ENCODE peak calls at places on chromosomes 11 and 22, in ten cellular contexts. One of them, this sample, is unnamed.

GRCh38 chr11:88338223-88338661 is 706 bp upstream of the CTSC start:
- DNase-seq in natural killer cell: peak
- DNase-seq in stimulated activated CD8-positive, alpha-beta memory T cell treated with anti-CD3 and anti-CD28 coated beads, Interleukin-4, amount 100 ng/mL, for 1 hour: peak
- DNase-seq in pancreas: peak
- DNase-seq in T-helper 22 cell: peak
- DNase-seq in amniotic epithelial cell: peak
- DNase-seq in HT1080: no peak
- DNase-seq in Panc1: peak
- DNase-seq in CD8-positive, alpha-beta memory T cell: peak
- DNase-seq in heart right ventricle: peak
- DNase-seq in this sample: peak

GRCh38 chr22:39527481-39527961 is 5.0 kb downstream of the RPS19BP1 start:
- DNase-seq in pancreas: peak
- DNase-seq in heart right ventricle: no peak
- DNase-seq in T-helper 22 cell: no peak
- DNase-seq in CD8-positive, alpha-beta memory T cell: no peak
- DNase-seq in stimulated activated CD8-positive, alpha-beta memory T cell treated with anti-CD3 and anti-CD28 coated beads, Interleukin-4, amount 100 ng/mL, for 1 hour: no peak
- DNase-seq in Panc1: no peak
- DNase-seq in amniotic epithelial cell: no peak
- DNase-seq in natural killer cell: no peak
- DNase-seq in HT1080: no peak
- DNase-seq in this sample: no peak

GRCh38 chr11:104738918-104739317 is 159.3 kb downstream of the CASP12 start:
- DNase-seq in natural killer cell: no peak
- DNase-seq in HT1080: no peak
- DNase-seq in Panc1: no peak
- DNase-seq in CD8-positive, alpha-beta memory T cell: no peak
- DNase-seq in T-helper 22 cell: no peak
- DNase-seq in stimulated activated CD8-positive, alpha-beta memory T cell treated with anti-CD3 and anti-CD28 coated beads, Interleukin-4, amount 100 ng/mL, for 1 hour: no peak
- DNase-seq in amniotic epithelial cell: no peak
- DNase-seq in heart right ventricle: no peak
- DNase-seq in pancreas: no peak
- DNase-seq in this sample: no peak

GRCh38 chr11:118938491-118939411 is 13.0 kb upstream of the BCL9L start:
- DNase-seq in heart right ventricle: no peak
- DNase-seq in natural killer cell: no peak
- DNase-seq in stimulated activated CD8-positive, alpha-beta memory T cell treated with anti-CD3 and anti-CD28 coated beads, Interleukin-4, amount 100 ng/mL, for 1 hour: no peak
- DNase-seq in Panc1: no peak
- DNase-seq in T-helper 22 cell: no peak
- DNase-seq in HT1080: peak
- DNase-seq in CD8-positive, alpha-beta memory T cell: no peak
- DNase-seq in amniotic epithelial cell: peak
- DNase-seq in pancreas: no peak
- DNase-seq in this sample: peak

GRCh38 chr11:1870721-1871466 is 18.0 kb downstream of the LSP1 start:
- DNase-seq in amniotic epithelial cell: no peak
- DNase-seq in pancreas: peak
- DNase-seq in T-helper 22 cell: peak
- DNase-seq in HT1080: no peak
- DNase-seq in Panc1: no peak
- DNase-seq in stimulated activated CD8-positive, alpha-beta memory T cell treated with anti-CD3 and anti-CD28 coated beads, Interleukin-4, amount 100 ng/mL, for 1 hour: no peak
- DNase-seq in heart right ventricle: peak
- DNase-seq in CD8-positive, alpha-beta memory T cell: peak
- DNase-seq in natural killer cell: no peak
- DNase-seq in this sample: no peak

GRCh38 chr22:37206118-37206840 is 6.0 kb downstream of the SSTR3 start:
- DNase-seq in HT1080: no peak
- DNase-seq in natural killer cell: no peak
- DNase-seq in amniotic epithelial cell: no peak
- DNase-seq in heart right ventricle: no peak
- DNase-seq in stimulated activated CD8-positive, alpha-beta memory T cell treated with anti-CD3 and anti-CD28 coated beads, Interleukin-4, amount 100 ng/mL, for 1 hour: no peak
- DNase-seq in Panc1: no peak
- DNase-seq in pancreas: no peak
- DNase-seq in T-helper 22 cell: no peak
- DNase-seq in CD8-positive, alpha-beta memory T cell: no peak
- DNase-seq in this sample: no peak

GRCh38 chr11:10932976-10933375 is 75.1 kb upstream of the ZBED5 start:
- DNase-seq in T-helper 22 cell: no peak
- DNase-seq in CD8-positive, alpha-beta memory T cell: no peak
- DNase-seq in pancreas: no peak
- DNase-seq in HT1080: no peak
- DNase-seq in natural killer cell: no peak
- DNase-seq in heart right ventricle: no peak
- DNase-seq in Panc1: no peak
- DNase-seq in stimulated activated CD8-positive, alpha-beta memory T cell treated with anti-CD3 and anti-CD28 coated beads, Interleukin-4, amount 100 ng/mL, for 1 hour: no peak
- DNase-seq in amniotic epithelial cell: no peak
- DNase-seq in this sample: no peak

GRCh38 chr11:57792060-57792541 is 30.5 kb downstream of the CTNND1 start:
- DNase-seq in Panc1: no peak
- DNase-seq in pancreas: no peak
- DNase-seq in natural killer cell: peak
- DNase-seq in HT1080: peak
- DNase-seq in T-helper 22 cell: peak
- DNase-seq in stimulated activated CD8-positive, alpha-beta memory T cell treated with anti-CD3 and anti-CD28 coated beads, Interleukin-4, amount 100 ng/mL, for 1 hour: peak
- DNase-seq in CD8-positive, alpha-beta memory T cell: peak
- DNase-seq in amniotic epithelial cell: peak
- DNase-seq in heart right ventricle: peak
- DNase-seq in this sample: no peak

GRCh38 chr22:42560781-42561180 is 7.0 kb downstream of the SERHL2 start:
- DNase-seq in CD8-positive, alpha-beta memory T cell: no peak
- DNase-seq in HT1080: no peak
- DNase-seq in heart right ventricle: no peak
- DNase-seq in T-helper 22 cell: no peak
- DNase-seq in pancreas: no peak
- DNase-seq in Panc1: no peak
- DNase-seq in natural killer cell: no peak
- DNase-seq in stimulated activated CD8-positive, alpha-beta memory T cell treated with anti-CD3 and anti-CD28 coated beads, Interleukin-4, amount 100 ng/mL, for 1 hour: no peak
- DNase-seq in amniotic epithelial cell: no peak
- DNase-seq in this sample: no peak

GRCh38 chr11:101100601-101101000 is 29.0 kb downstream of the PGR start:
- DNase-seq in natural killer cell: no peak
- DNase-seq in CD8-positive, alpha-beta memory T cell: no peak
- DNase-seq in HT1080: no peak
- DNase-seq in heart right ventricle: no peak
- DNase-seq in Panc1: no peak
- DNase-seq in T-helper 22 cell: no peak
- DNase-seq in amniotic epithelial cell: no peak
- DNase-seq in stimulated activated CD8-positive, alpha-beta memory T cell treated with anti-CD3 and anti-CD28 coated beads, Interleukin-4, amount 100 ng/mL, for 1 hour: no peak
- DNase-seq in pancreas: no peak
- DNase-seq in this sample: no peak

GRCh38 chr11:124829986-124830385 is 29.8 kb upstream of the MSANTD2 start:
- DNase-seq in pancreas: no peak
- DNase-seq in T-helper 22 cell: no peak
- DNase-seq in heart right ventricle: no peak
- DNase-seq in HT1080: no peak
- DNase-seq in CD8-positive, alpha-beta memory T cell: no peak
- DNase-seq in amniotic epithelial cell: no peak
- DNase-seq in natural killer cell: no peak
- DNase-seq in Panc1: no peak
- DNase-seq in stimulated activated CD8-positive, alpha-beta memory T cell treated with anti-CD3 and anti-CD28 coated beads, Interleukin-4, amount 100 ng/mL, for 1 hour: no peak
- DNase-seq in this sample: no peak

GRCh38 chr22:48050836-48051235 is 1288.4 kb downstream of the TBC1D22A start:
- DNase-seq in natural killer cell: no peak
- DNase-seq in stimulated activated CD8-positive, alpha-beta memory T cell treated with anti-CD3 and anti-CD28 coated beads, Interleukin-4, amount 100 ng/mL, for 1 hour: no peak
- DNase-seq in HT1080: no peak
- DNase-seq in amniotic epithelial cell: no peak
- DNase-seq in CD8-positive, alpha-beta memory T cell: no peak
- DNase-seq in T-helper 22 cell: no peak
- DNase-seq in heart right ventricle: no peak
- DNase-seq in pancreas: no peak
- DNase-seq in Panc1: no peak
- DNase-seq in this sample: no peak

GRCh38 chr11:19344661-19345518 is 104.1 kb upstream of the E2F8 start:
- DNase-seq in Panc1: no peak
- DNase-seq in amniotic epithelial cell: peak
- DNase-seq in natural killer cell: no peak
- DNase-seq in T-helper 22 cell: no peak
- DNase-seq in CD8-positive, alpha-beta memory T cell: no peak
- DNase-seq in pancreas: peak
- DNase-seq in heart right ventricle: peak
- DNase-seq in HT1080: no peak
- DNase-seq in stimulated activated CD8-positive, alpha-beta memory T cell treated with anti-CD3 and anti-CD28 coated beads, Interleukin-4, amount 100 ng/mL, for 1 hour: no peak
- DNase-seq in this sample: no peak

GRCh38 chr11:8337396-8337795 is 73.7 kb upstream of the LMO1 start:
- DNase-seq in CD8-positive, alpha-beta memory T cell: no peak
- DNase-seq in heart right ventricle: no peak
- DNase-seq in stimulated activated CD8-positive, alpha-beta memory T cell treated with anti-CD3 and anti-CD28 coated beads, Interleukin-4, amount 100 ng/mL, for 1 hour: no peak
- DNase-seq in HT1080: no peak
- DNase-seq in natural killer cell: no peak
- DNase-seq in amniotic epithelial cell: no peak
- DNase-seq in T-helper 22 cell: no peak
- DNase-seq in pancreas: no peak
- DNase-seq in Panc1: no peak
- DNase-seq in this sample: no peak

GRCh38 chr11:123111465-123111864 is 49.5 kb upstream of the HSPA8 start:
- DNase-seq in heart right ventricle: no peak
- DNase-seq in T-helper 22 cell: no peak
- DNase-seq in pancreas: no peak
- DNase-seq in CD8-positive, alpha-beta memory T cell: peak
- DNase-seq in HT1080: peak
- DNase-seq in amniotic epithelial cell: peak
- DNase-seq in natural killer cell: no peak
- DNase-seq in stimulated activated CD8-positive, alpha-beta memory T cell treated with anti-CD3 and anti-CD28 coated beads, Interleukin-4, amount 100 ng/mL, for 1 hour: no peak
- DNase-seq in Panc1: peak
- DNase-seq in this sample: no peak

GRCh38 chr11:16120008-16120407 is 236.3 kb downstream of the SOX6 start:
- DNase-seq in pancreas: no peak
- DNase-seq in Panc1: no peak
- DNase-seq in stimulated activated CD8-positive, alpha-beta memory T cell treated with anti-CD3 and anti-CD28 coated beads, Interleukin-4, amount 100 ng/mL, for 1 hour: no peak
- DNase-seq in natural killer cell: no peak
- DNase-seq in T-helper 22 cell: no peak
- DNase-seq in HT1080: no peak
- DNase-seq in amniotic epithelial cell: no peak
- DNase-seq in heart right ventricle: no peak
- DNase-seq in CD8-positive, alpha-beta memory T cell: no peak
- DNase-seq in this sample: no peak

GRCh38 chr11:82969811-82970210 is 68.3 kb downstream of the DDIAS start:
- DNase-seq in Panc1: no peak
- DNase-seq in CD8-positive, alpha-beta memory T cell: no peak
- DNase-seq in T-helper 22 cell: no peak
- DNase-seq in HT1080: no peak
- DNase-seq in amniotic epithelial cell: no peak
- DNase-seq in heart right ventricle: no peak
- DNase-seq in pancreas: no peak
- DNase-seq in natural killer cell: no peak
- DNase-seq in stimulated activated CD8-positive, alpha-beta memory T cell treated with anti-CD3 and anti-CD28 coated beads, Interleukin-4, amount 100 ng/mL, for 1 hour: no peak
- DNase-seq in this sample: no peak

GRCh38 chr11:86302092-86302793 is at the start of gene HIKESHI:
- DNase-seq in pancreas: peak
- DNase-seq in HT1080: peak
- DNase-seq in T-helper 22 cell: peak
- DNase-seq in amniotic epithelial cell: peak
- DNase-seq in natural killer cell: peak
- DNase-seq in stimulated activated CD8-positive, alpha-beta memory T cell treated with anti-CD3 and anti-CD28 coated beads, Interleukin-4, amount 100 ng/mL, for 1 hour: peak
- DNase-seq in Panc1: peak
- DNase-seq in heart right ventricle: peak
- DNase-seq in CD8-positive, alpha-beta memory T cell: peak
- DNase-seq in this sample: peak

GRCh38 chr11:18836415-18836814 is 44.8 kb upstream of the PTPN5 start:
- DNase-seq in T-helper 22 cell: no peak
- DNase-seq in natural killer cell: no peak
- DNase-seq in stimulated activated CD8-positive, alpha-beta memory T cell treated with anti-CD3 and anti-CD28 coated beads, Interleukin-4, amount 100 ng/mL, for 1 hour: no peak
- DNase-seq in CD8-positive, alpha-beta memory T cell: no peak
- DNase-seq in pancreas: no peak
- DNase-seq in amniotic epithelial cell: peak
- DNase-seq in HT1080: no peak
- DNase-seq in Panc1: no peak
- DNase-seq in heart right ventricle: no peak
- DNase-seq in this sample: no peak

GRCh38 chr11:12185914-12186313 is 75.5 kb downstream of the MICAL2 start:
- DNase-seq in natural killer cell: no peak
- DNase-seq in CD8-positive, alpha-beta memory T cell: no peak
- DNase-seq in pancreas: no peak
- DNase-seq in heart right ventricle: no peak
- DNase-seq in HT1080: peak
- DNase-seq in T-helper 22 cell: no peak
- DNase-seq in Panc1: no peak
- DNase-seq in amniotic epithelial cell: peak
- DNase-seq in stimulated activated CD8-positive, alpha-beta memory T cell treated with anti-CD3 and anti-CD28 coated beads, Interleukin-4, amount 100 ng/mL, for 1 hour: no peak
- DNase-seq in this sample: no peak

GRCh38 chr11:28123151-28123571 is 15.0 kb downstream of the METTL15 start:
- DNase-seq in CD8-positive, alpha-beta memory T cell: no peak
- DNase-seq in amniotic epithelial cell: peak
- DNase-seq in stimulated activated CD8-positive, alpha-beta memory T cell treated with anti-CD3 and anti-CD28 coated beads, Interleukin-4, amount 100 ng/mL, for 1 hour: no peak
- DNase-seq in pancreas: no peak
- DNase-seq in natural killer cell: no peak
- DNase-seq in T-helper 22 cell: no peak
- DNase-seq in heart right ventricle: no peak
- DNase-seq in HT1080: peak
- DNase-seq in Panc1: no peak
- DNase-seq in this sample: no peak

GRCh38 chr11:121572581-121573059 is 119.9 kb upstream of the SORL1-AS1 start:
- DNase-seq in Panc1: no peak
- DNase-seq in natural killer cell: no peak
- DNase-seq in T-helper 22 cell: no peak
- DNase-seq in heart right ventricle: no peak
- DNase-seq in amniotic epithelial cell: no peak
- DNase-seq in stimulated activated CD8-positive, alpha-beta memory T cell treated with anti-CD3 and anti-CD28 coated beads, Interleukin-4, amount 100 ng/mL, for 1 hour: no peak
- DNase-seq in pancreas: no peak
- DNase-seq in HT1080: no peak
- DNase-seq in CD8-positive, alpha-beta memory T cell: no peak
- DNase-seq in this sample: no peak

GRCh38 chr11:9745411-9746211 is 81.7 kb downstream of the SWAP70 start:
- DNase-seq in amniotic epithelial cell: no peak
- DNase-seq in pancreas: no peak
- DNase-seq in natural killer cell: no peak
- DNase-seq in heart right ventricle: no peak
- DNase-seq in Panc1: no peak
- DNase-seq in stimulated activated CD8-positive, alpha-beta memory T cell treated with anti-CD3 and anti-CD28 coated beads, Interleukin-4, amount 100 ng/mL, for 1 hour: no peak
- DNase-seq in T-helper 22 cell: no peak
- DNase-seq in CD8-positive, alpha-beta memory T cell: no peak
- DNase-seq in HT1080: no peak
- DNase-seq in this sample: no peak

GRCh38 chr11:61150656-61151544 is 10.3 kb downstream of the VPS37C start:
- DNase-seq in T-helper 22 cell: no peak
- DNase-seq in natural killer cell: no peak
- DNase-seq in heart right ventricle: no peak
- DNase-seq in amniotic epithelial cell: no peak
- DNase-seq in CD8-positive, alpha-beta memory T cell: no peak
- DNase-seq in Panc1: no peak
- DNase-seq in stimulated activated CD8-positive, alpha-beta memory T cell treated with anti-CD3 and anti-CD28 coated beads, Interleukin-4, amount 100 ng/mL, for 1 hour: no peak
- DNase-seq in HT1080: no peak
- DNase-seq in pancreas: no peak
- DNase-seq in this sample: no peak

GRCh38 chr11:83454674-83455073 is 168.5 kb upstream of the CCDC90B start:
- DNase-seq in HT1080: no peak
- DNase-seq in stimulated activated CD8-positive, alpha-beta memory T cell treated with anti-CD3 and anti-CD28 coated beads, Interleukin-4, amount 100 ng/mL, for 1 hour: no peak
- DNase-seq in heart right ventricle: no peak
- DNase-seq in CD8-positive, alpha-beta memory T cell: no peak
- DNase-seq in Panc1: no peak
- DNase-seq in natural killer cell: no peak
- DNase-seq in amniotic epithelial cell: no peak
- DNase-seq in pancreas: no peak
- DNase-seq in T-helper 22 cell: no peak
- DNase-seq in this sample: no peak

GRCh38 chr11:105852427-105852826 is 169.6 kb downstream of the MSANTD4 start:
- DNase-seq in pancreas: no peak
- DNase-seq in natural killer cell: no peak
- DNase-seq in T-helper 22 cell: no peak
- DNase-seq in HT1080: no peak
- DNase-seq in CD8-positive, alpha-beta memory T cell: no peak
- DNase-seq in amniotic epithelial cell: no peak
- DNase-seq in Panc1: no peak
- DNase-seq in heart right ventricle: no peak
- DNase-seq in stimulated activated CD8-positive, alpha-beta memory T cell treated with anti-CD3 and anti-CD28 coated beads, Interleukin-4, amount 100 ng/mL, for 1 hour: no peak
- DNase-seq in this sample: no peak

GRCh38 chr11:14742849-14743248 is 99.2 kb downstream of the PDE3B start:
- DNase-seq in CD8-positive, alpha-beta memory T cell: no peak
- DNase-seq in natural killer cell: no peak
- DNase-seq in T-helper 22 cell: no peak
- DNase-seq in pancreas: no peak
- DNase-seq in amniotic epithelial cell: no peak
- DNase-seq in Panc1: no peak
- DNase-seq in HT1080: no peak
- DNase-seq in stimulated activated CD8-positive, alpha-beta memory T cell treated with anti-CD3 and anti-CD28 coated beads, Interleukin-4, amount 100 ng/mL, for 1 hour: no peak
- DNase-seq in heart right ventricle: no peak
- DNase-seq in this sample: no peak

GRCh38 chr11:12274056-12274455 is 103.3 kb upstream of the PARVA start:
- DNase-seq in pancreas: peak
- DNase-seq in natural killer cell: no peak
- DNase-seq in amniotic epithelial cell: no peak
- DNase-seq in HT1080: no peak
- DNase-seq in stimulated activated CD8-positive, alpha-beta memory T cell treated with anti-CD3 and anti-CD28 coated beads, Interleukin-4, amount 100 ng/mL, for 1 hour: no peak
- DNase-seq in CD8-positive, alpha-beta memory T cell: no peak
- DNase-seq in heart right ventricle: no peak
- DNase-seq in T-helper 22 cell: no peak
- DNase-seq in Panc1: no peak
- DNase-seq in this sample: no peak

This sample was measured in HS-5.